ENCODE peak calls at places on chromosomes 2 and 18, in eight cellular contexts. N, J, P, Y, K, W, F and Q are unnamed samples.

GRCh38 chr2:100460904-100461303 is 9.4 kb upstream of the NMS start:
- DNase-seq in N (no peak), J (no peak), P (no peak), Y (no peak), K (no peak), W (no peak), F (no peak), Q (no peak)

GRCh38 chr2:20424300-20425290 is 22.3 kb upstream of the RHOB start:
- DNase-seq in N (peak; percentile 93), J (no peak), P (no peak), Y (no peak), K (peak; percentile 48), W (peak; percentile 21), F (no peak), Q (peak; percentile 25)

GRCh38 chr2:16972276-16972675 is 306.6 kb upstream of the CYRIA start:
- DNase-seq in N (no peak), J (no peak), P (no peak), Y (no peak), K (no peak), W (no peak), F (no peak), Q (no peak)

GRCh38 chr2:30301551-30301950 is 70.2 kb downstream of the LBH start:
- DNase-seq in N (peak; percentile 93), J (no peak), P (no peak), Y (no peak), K (no peak), W (no peak), F (peak; percentile 35), Q (no peak)

GRCh38 chr2:9630001-9630749 is 622 bp downstream of the YWHAQ start:
- DNase-seq in N (peak; percentile 53), J (peak; percentile 19), P (peak; percentile 79), Y (peak; percentile 70), K (peak; percentile 79), W (peak; percentile 71), F (peak; percentile 62), Q (peak; percentile 85)

GRCh38 chr2:56729212-56729611 is 545.4 kb downstream of the CCDC85A start:
- DNase-seq in N (no peak), J (no peak), P (no peak), Y (no peak), K (no peak), W (no peak), F (no peak), Q (no peak)

GRCh38 chr18:63155169-63155852 is 164.3 kb downstream of the BCL2 start:
- DNase-seq in N (no peak), J (peak; percentile 62), P (peak; percentile 79), Y (peak; percentile 79), K (peak; percentile 58), W (no peak), F (peak; percentile 39), Q (no peak)

GRCh38 chr2:23760746-23761145 is 166.2 kb downstream of the ATAD2B start:
- DNase-seq in N (peak; percentile 80), J (peak; percentile 18), P (no peak), Y (no peak), K (no peak), W (no peak), F (peak; percentile 10), Q (no peak)

GRCh38 chr18:32877371-32877770 is 104.5 kb upstream of the KLHL14 start:
- DNase-seq in N (no peak), J (no peak), P (no peak), Y (no peak), K (no peak), W (no peak), F (no peak), Q (no peak)

GRCh38 chr2:105744091-105744908 is 412 bp upstream of the NCK2 start:
- DNase-seq in N (peak; percentile 28), J (no peak), P (peak; percentile 68), Y (no peak), K (peak; percentile 72), W (peak; percentile 43), F (peak; percentile 47), Q (peak; percentile 54)

GRCh38 chr2:118202707-118203303 is 114.5 kb downstream of the INSIG2 start:
- DNase-seq in N (peak; percentile 36), J (no peak), P (peak; percentile 44), Y (no peak), K (no peak), W (no peak), F (peak; percentile 33), Q (no peak)

GRCh38 chr18:13915973-13916372 is 637 bp upstream of the MC2R start:
- DNase-seq in N (no peak), J (no peak), P (no peak), Y (no peak), K (peak; percentile 52), W (no peak), F (no peak), Q (no peak)

GRCh38 chr18:80104364-80104779 is 4.7 kb upstream of the ADNP2 start:
- DNase-seq in N (no peak), J (no peak), P (no peak), Y (no peak), K (no peak), W (no peak), F (no peak), Q (no peak)

GRCh38 chr2:169210917-169211316 is 141.6 kb downstream of the DHRS9 start:
- DNase-seq in N (no peak), J (no peak), P (no peak), Y (no peak), K (no peak), W (no peak), F (no peak), Q (no peak)

GRCh38 chr2:70104231-70105111 is 17.2 kb downstream of the PCBP1 start:
- DNase-seq in N (peak; percentile 79), J (no peak), P (peak; percentile 66), Y (no peak), K (no peak), W (peak; percentile 66), F (no peak), Q (peak; percentile 78)

GRCh38 chr18:79803611-79804051 is 5.9 kb downstream of the KCNG2 start:
- DNase-seq in N (no peak), J (no peak), P (no peak), Y (peak; percentile 34), K (no peak), W (no peak), F (no peak), Q (no peak)

GRCh38 chr2:171394164-171394725 is 39.5 kb downstream of the METTL8 start:
- DNase-seq in N (no peak), J (no peak), P (no peak), Y (no peak), K (no peak), W (no peak), F (no peak), Q (no peak)

GRCh38 chr2:119455066-119455718 is 23.5 kb downstream of the TMEM37 start:
- DNase-seq in N (no peak), J (no peak), P (no peak), Y (no peak), K (peak; percentile 6), W (no peak), F (no peak), Q (no peak)

GRCh38 chr2:126990605-126991532 is 92.2 kb downstream of the TEX51 start:
- DNase-seq in N (no peak), J (no peak), P (no peak), Y (no peak), K (no peak), W (no peak), F (no peak), Q (no peak)
- TF ChIP-seq POLR2A in N (no peak), J (no peak), P (no peak), Y (no peak), K (no peak), W (no peak), F (no peak), Q (no peak)

GRCh38 chr2:177891533-177891932 is 181.0 kb downstream of the PDE11A start:
- DNase-seq in N (no peak), J (no peak), P (no peak), Y (no peak), K (no peak), W (no peak), F (no peak), Q (no peak)
- TF ChIP-seq CTCF in N (no peak), J (no peak), P (no peak), Y (no peak), K (no peak), W (no peak), F (no peak), Q (no peak)

GRCh38 chr2:206354129-206354528 is 79.7 kb downstream of the ZDBF2 start:
- DNase-seq in N (no peak), J (no peak), P (no peak), Y (no peak), K (no peak), W (no peak), F (no peak), Q (no peak)
- H3K4me1 ChIP-seq in N (no peaks in the 10 kb centered on the region), J (no peaks in the 10 kb centered on the region), P (no peaks in the 10 kb centered on the region), Y (no peaks in the 10 kb centered on the region), K (no peaks in the 10 kb centered on the region), W (no peaks in the 10 kb centered on the region), F (no peaks in the 10 kb centered on the region), Q (no peaks in the 10 kb centered on the region)

DNA sequence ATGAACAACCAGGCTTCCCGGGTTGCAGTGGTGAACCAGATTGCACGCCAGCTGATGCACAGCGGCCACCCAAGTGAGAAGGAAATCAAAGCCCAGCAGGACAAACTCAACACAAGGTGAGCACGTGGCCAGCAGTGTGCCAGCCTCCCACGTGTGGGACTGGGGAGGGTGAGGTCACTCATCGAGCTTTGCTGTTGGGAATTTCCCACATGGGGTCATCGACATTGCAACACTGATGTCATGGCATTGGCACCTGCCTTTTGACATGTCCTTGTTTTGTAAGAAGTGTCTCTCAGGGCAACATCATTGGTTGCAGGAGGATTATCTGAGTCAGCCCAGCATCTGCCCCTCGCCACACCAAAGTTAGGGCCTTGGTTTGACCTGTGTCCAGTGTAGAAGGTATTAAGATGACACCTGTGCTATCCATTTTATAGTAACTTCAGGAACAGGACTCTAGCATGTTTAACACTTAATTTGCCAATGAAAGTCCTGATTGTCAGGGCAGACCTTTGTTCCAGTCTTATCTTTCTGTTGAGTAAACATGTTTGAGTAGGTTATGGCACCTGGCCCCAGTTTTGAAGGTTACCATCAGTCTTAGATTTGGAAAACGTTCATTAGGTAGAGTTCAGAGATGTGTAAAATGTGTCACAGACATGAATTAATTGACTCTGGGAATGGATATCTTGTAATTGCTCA is 93.4 kb upstream of the EML6 start:
- DNase-seq in N (peak; percentile 66), J (no peak), P (peak; percentile 91), Y (no peak), K (peak; percentile 89), W (no peak), F (peak; percentile 69), Q (no peak)
- TF ChIP-seq POLR2A in N (no peak), J (no peak), P (peak; percentile 37), Y (no peak), K (no peak), W (no peak), F (no peak), Q (no peak)

DNA sequence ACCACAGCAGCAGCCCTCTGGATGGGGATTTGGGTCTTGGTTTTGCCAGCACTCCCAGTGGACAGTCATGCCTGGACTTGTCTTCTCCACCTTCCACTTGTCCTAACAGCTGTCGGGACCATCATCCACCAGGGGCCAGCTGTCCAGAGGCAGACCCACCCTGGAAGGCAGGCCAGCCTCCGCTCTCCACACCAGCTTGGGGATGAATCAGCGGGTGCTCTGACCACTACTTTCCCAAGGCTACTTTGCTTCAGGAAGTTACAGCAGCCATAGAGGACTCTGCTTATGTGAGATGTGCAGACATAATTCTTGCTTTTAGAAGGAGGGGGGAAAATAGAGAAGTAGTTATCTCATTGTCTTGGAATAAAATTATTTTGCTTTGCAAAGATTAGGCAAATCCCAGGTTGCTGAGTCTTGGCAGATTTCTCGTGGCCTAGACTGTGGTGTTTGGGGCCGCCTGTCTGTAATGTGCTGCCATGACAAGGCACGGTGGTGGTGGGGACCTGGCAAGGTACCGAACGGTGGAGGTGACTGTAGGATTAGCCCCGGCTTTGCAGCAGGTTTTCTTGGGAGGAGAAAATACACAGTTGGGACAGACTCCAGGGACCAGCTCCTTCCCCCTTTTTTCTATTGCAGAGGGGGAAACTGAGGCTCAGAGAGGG is 148.7 kb downstream of the AGAP1 start:
- DNase-seq in N (peak; percentile 82), J (no peak), P (no peak), Y (no peak), K (peak; percentile 80), W (no peak), F (no peak), Q (no peak)
- TF ChIP-seq CTCF in N (no peak), J (peak; percentile 10), P (no peak), Y (no peak), K (peak; percentile 32), W (no peak), F (no peak), Q (no peak)